ENCODE peak calls at places on chromosomes 11 and 22, in seven cellular contexts. J is left ventricle myocardium inferior, D is cardiac muscle cell, F is body of pancreas, R is lung, A is esophagus squamous epithelium, Q is A673. G is an unnamed sample.

GRCh38 chr11:110921742-110922200 is 209.5 kb upstream of the ARHGAP20 start:
- DNase-seq in J (no peak), Q (peak; percentile 91), D (no peak), R (peak; percentile 32), A (no peak), F (peak; percentile 54), G (peak; percentile 28)

GRCh38 chr11:35038211-35038930 is 100.6 kb upstream of the CD44 start:
- DNase-seq in D (no peak), A (no peak), R (no peak), Q (no peak), J (no peak), F (no peak), G (no peak)

GRCh38 chr11:126026579-126026978 is 36.1 kb downstream of the CDON start:
- DNase-seq in A (no peak), D (no peak), J (no peak), F (no peak), R (no peak), Q (no peak), G (no peak)

GRCh38 chr11:2535673-2536439 is 91.0 kb downstream of the KCNQ1 start:
- DNase-seq in D (no peak), Q (no peak), A (no peak), F (no peak), J (peak; percentile 13), R (no peak), G (no peak)

GRCh38 chr22:31263896-31264295 is 28.4 kb downstream of the PIK3IP1 start:
- DNase-seq in J (no peak), D (no peak), F (no peak), A (no peak), R (no peak), Q (no peak), G (no peak)

GRCh38 chr22:23404689-23405365 is 175.3 kb downstream of the IGLL1 start:
- DNase-seq in D (peak; percentile 91), A (no peak), R (no peak), J (no peak), Q (peak; percentile 15), F (peak; percentile 14), G (no peak)

GRCh38 chr11:114197799-114198500 is 98.2 kb upstream of the NNMT start:
- DNase-seq in R (peak; percentile 82), A (no peak), Q (peak; percentile 40), J (peak; percentile 81), D (no peak), F (peak; percentile 88), G (no peak)

GRCh38 chr11:122215244-122215992 is 99.4 kb upstream of the BLID start:
- DNase-seq in Q (peak; percentile 84), A (no peak), J (peak; percentile 80), F (peak; percentile 69), R (peak; percentile 58), D (peak; percentile 78), G (peak; percentile 58)

GRCh38 chr11:34650528-34650927 is 29.6 kb downstream of the EHF start:
- DNase-seq in D (no peak), J (no peak), Q (peak; percentile 52), F (no peak), A (no peak), R (peak; percentile 65), G (no peak)

GRCh38 chr11:32131321-32131720 is 40.4 kb downstream of the RCN1 start:
- DNase-seq in D (no peak), A (no peak), Q (no peak), J (no peak), F (no peak), R (no peak), G (no peak)

GRCh38 chr22:30245181-30245984 is 1.2 kb downstream of the LIF start:
- DNase-seq in Q (no peak), J (no peak), D (no peak), A (no peak), F (no peak), R (no peak), G (peak; percentile 40)

GRCh38 chr11:125404136-125404810 is 91.8 kb downstream of the FEZ1 start:
- DNase-seq in A (no peak), Q (no peak), J (no peak), R (no peak), F (no peak), D (peak; percentile 57), G (peak; percentile 58)

GRCh38 chr11:115279831-115280761 is 224.1 kb downstream of the CADM1 start:
- DNase-seq in D (no peak), R (no peak), Q (no peak), J (no peak), F (no peak), A (no peak), G (peak; percentile 42)

GRCh38 chr11:40445391-40445790 is 1014.1 kb downstream of the LRRC4C start:
- DNase-seq in D (no peak), A (no peak), J (no peak), Q (peak; percentile 15), R (no peak), F (no peak), G (no peak)

GRCh38 chr11:44760917-44761545 is 34.3 kb downstream of the TSPAN18 start:
- DNase-seq in F (peak; percentile 35), R (no peak), J (no peak), D (peak; percentile 40), Q (peak; percentile 93), A (no peak), G (no peak)

DNA sequence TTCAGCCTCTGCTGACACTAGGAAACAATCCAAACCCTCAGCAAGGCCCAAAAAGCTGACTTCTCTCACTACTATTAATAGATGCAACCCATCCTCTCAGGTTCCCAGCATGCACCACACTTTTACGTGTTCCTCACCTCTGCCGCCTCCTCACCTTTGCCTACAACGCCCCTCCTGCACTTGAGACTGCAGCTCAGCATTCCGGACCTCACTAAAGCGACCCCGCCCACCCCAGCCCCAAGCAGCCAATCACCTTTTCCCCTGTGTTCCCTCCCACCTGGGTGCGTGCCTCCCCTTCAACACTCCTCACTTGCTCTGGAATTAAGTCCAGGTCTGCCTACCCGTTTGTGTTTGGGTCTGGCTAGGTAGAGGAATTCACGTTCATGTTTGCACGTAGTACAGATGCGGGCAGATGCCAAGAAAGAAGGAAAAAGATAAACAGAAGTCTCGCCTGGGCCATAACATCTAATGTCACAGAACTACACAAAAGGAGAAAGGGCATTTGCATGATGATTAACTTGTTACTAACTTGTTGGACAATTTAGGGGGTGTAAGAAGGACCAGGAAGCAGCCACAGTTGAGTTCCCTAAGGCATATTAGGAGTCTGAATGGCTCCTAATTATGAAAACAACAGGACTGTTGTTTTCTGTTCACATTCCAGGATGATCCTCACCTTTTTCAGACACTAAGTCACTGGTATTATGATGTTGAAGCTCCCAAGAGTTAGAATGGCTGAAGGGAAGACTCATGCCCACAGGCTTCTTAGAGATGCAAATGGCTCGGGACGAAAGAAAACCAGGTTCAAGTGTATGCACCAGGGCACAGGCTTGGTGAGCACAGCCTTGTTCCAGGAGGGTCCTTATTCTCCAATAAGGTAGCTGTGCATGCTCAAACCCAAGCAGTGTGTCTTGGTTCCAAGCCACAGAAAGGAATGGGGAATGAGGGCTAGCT is 102.2 kb downstream of the MICAL3 start:
- DNase-seq in R (no peak), Q (no peak), F (no peak), D (peak; percentile 89), J (peak; percentile 54), A (no peak), G (no peak)
- H3K27ac ChIP-seq in R (peak overlapping the region; percentile 50), Q (no peak overlapping the region), F (peak overlapping the region; percentile 30), D (peak overlapping the region; percentile 94), J (peak overlapping the region; percentile 95), A (peak overlapping the region; percentile 36), G (no peak overlapping the region)

DNA sequence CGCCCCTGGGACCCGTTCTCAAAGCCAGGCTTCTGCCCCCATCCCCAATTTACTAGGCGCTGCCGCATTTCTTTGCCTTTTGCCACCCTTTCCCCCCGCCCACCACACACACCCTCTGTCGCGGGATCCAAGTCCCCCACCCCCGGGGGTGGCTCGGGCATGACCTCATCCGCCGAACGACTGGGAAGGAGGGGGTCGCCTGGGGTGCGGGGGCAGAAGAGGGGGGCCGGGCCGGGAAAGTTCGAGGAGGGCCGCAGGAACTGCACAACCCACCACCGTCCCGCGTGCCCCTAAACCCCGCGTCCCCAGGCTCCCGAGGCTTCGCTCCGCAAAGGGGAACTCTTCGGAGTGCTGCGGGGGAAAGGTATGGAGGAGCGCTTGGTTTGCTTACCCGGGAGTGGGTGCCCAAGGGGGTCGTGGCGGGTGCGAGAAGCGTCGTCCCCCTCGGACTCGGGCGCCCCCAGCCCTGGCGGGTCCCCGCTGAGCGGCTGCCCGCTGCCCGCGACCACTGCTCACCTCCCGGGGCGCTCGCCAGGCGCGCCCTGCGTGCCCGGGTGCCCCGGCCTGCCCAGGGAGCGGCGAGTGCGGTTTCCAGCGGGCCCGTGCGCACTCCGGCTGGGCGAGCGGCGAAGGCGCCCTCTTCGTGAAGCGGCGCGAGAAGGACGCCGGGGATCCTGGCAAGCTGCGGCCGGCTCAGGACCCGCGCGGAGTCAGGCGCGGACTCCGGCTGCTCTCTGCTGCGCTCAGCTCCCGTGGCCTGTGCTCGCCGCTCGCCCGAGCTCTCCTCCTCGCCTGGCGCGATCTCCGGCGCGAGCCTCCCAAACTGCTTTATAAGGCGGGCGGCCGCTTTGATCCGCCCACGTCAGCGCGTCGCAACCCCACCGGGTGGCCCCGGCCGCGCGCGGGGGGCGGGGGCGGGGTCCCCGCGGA is 3.9 kb upstream of the WNT11 start:
- DNase-seq in Q (peak; percentile 56), F (peak; percentile 72), J (peak; percentile 77), D (peak; percentile 81), A (no peak), R (no peak), G (peak; percentile 66)
- TF ChIP-seq CTCF in Q (no peak), F (no peak), J (no peak), D (no peak), A (no peak), R (no peak), G (no peak)

DNA sequence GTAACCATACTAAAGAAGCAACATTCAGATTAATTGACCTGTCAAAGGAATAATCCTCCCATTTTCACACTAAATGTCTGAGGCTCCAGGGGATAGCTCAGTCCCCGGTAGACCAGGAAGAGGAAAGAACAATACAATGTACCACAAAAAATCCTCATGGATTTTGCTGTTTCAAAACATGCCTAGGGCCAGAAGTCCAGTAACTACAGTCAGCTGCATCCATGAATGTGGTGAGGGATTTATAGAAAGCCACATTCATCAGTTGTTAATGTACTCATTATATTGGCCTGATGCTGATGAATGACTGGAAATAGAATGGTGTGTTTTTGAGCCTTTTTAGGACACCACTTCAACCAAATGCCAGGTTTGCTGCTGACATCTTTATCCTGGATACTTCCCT is 6.9 kb upstream of the ETS1 start:
- DNase-seq in A (no peak), R (no peak), Q (no peak), J (no peak), D (no peak), F (no peak), G (no peak)
- H3K36me3 ChIP-seq in A (no peaks in the 10 kb centered on the region), R (no peaks in the 10 kb centered on the region), Q (no peaks in the 10 kb centered on the region), J (no peaks in the 10 kb centered on the region), D (no peaks in the 10 kb centered on the region), F (no peaks in the 10 kb centered on the region), G (no peaks in the 10 kb centered on the region)

GRCh38 chr22:45629469-45630089 is 42.1 kb upstream of the ATXN10 start:
- DNase-seq in R (no peak), F (no peak), Q (no peak), J (no peak), A (no peak), D (peak; percentile 16), G (peak; percentile 79)

GRCh38 chr22:45627489-45628233 is 44.0 kb upstream of the ATXN10 start:
- DNase-seq in J (no peak), A (no peak), F (no peak), R (no peak), D (no peak), Q (no peak), G (no peak)

GRCh38 chr22:45621836-45622600 is 49.6 kb upstream of the ATXN10 start:
- DNase-seq in J (no peak), Q (no peak), R (no peak), D (no peak), A (no peak), F (no peak), G (no peak)

GRCh38 chr22:45628508-45628907 is 43.1 kb upstream of the ATXN10 start:
- DNase-seq in R (no peak), Q (no peak), J (no peak), D (peak; percentile 32), F (peak; percentile 45), A (no peak), G (no peak)

GRCh38 chr22:45626198-45626651 is 45.4 kb upstream of the ATXN10 start:
- DNase-seq in R (peak; percentile 46), D (no peak), A (no peak), F (peak; percentile 82), Q (no peak), J (no peak), G (no peak)
- H3K27ac ChIP-seq in R (no peak overlapping the region), D (no peak overlapping the region), A (peak overlapping the region; percentile 79), F (peak overlapping the region; percentile 63), Q (no peak overlapping the region), J (no peak overlapping the region), G (no peak overlapping the region)